ENCODE peak calls at places on chromosomes 7 and 10, in five cellular contexts. One of them, this sample, is unnamed.
A peak's percentile ranks its signal among the peaks of the same experiment; 100 is the strongest.

GRCh38 chr10:13527864-13528137 is 1.0 kb downstream of the BEND7 start:
- DNase-seq in upper lobe of right lung: no peak
- DNase-seq in BE2C: no peak
- DNase-seq in colonic mucosa: no peak
- DNase-seq in fibroblast of lung: no peak
- DNase-seq in this sample: no peak

GRCh38 chr10:30820282-30820991 is 190.9 kb upstream of the LYZL2 start:
- DNase-seq in upper lobe of right lung: no peak
- DNase-seq in BE2C: no peak
- DNase-seq in colonic mucosa: no peak
- DNase-seq in fibroblast of lung: peak; percentile 96
- DNase-seq in this sample: no peak

GRCh38 chr7:26061340-26062239 is 90.4 kb upstream of the NFE2L3 start:
- DNase-seq in upper lobe of right lung: peak; percentile 75
- DNase-seq in BE2C: peak; percentile 61
- DNase-seq in colonic mucosa: peak; percentile 88
- DNase-seq in fibroblast of lung: peak; percentile 8
- DNase-seq in this sample: peak; percentile 85

GRCh38 chr7:128919241-128919640 is 8.7 kb upstream of the KCP start:
- DNase-seq in upper lobe of right lung: peak; percentile 48
- DNase-seq in BE2C: no peak
- DNase-seq in colonic mucosa: no peak
- DNase-seq in fibroblast of lung: no peak
- DNase-seq in this sample: no peak

GRCh38 chr10:88207121-88207546 is 343.7 kb downstream of the PTEN start:
- DNase-seq in upper lobe of right lung: no peak
- DNase-seq in BE2C: no peak
- DNase-seq in colonic mucosa: no peak
- DNase-seq in fibroblast of lung: no peak
- DNase-seq in this sample: no peak

GRCh38 chr10:58348571-58349033 is 13.8 kb downstream of the UBE2D1 start:
- DNase-seq in upper lobe of right lung: no peak
- DNase-seq in BE2C: no peak
- DNase-seq in colonic mucosa: no peak
- DNase-seq in fibroblast of lung: no peak
- DNase-seq in this sample: no peak

GRCh38 chr7:49500741-49501140 is 272.7 kb upstream of the VWC2 start:
- DNase-seq in upper lobe of right lung: no peak
- DNase-seq in BE2C: no peak
- DNase-seq in colonic mucosa: no peak
- DNase-seq in fibroblast of lung: no peak
- DNase-seq in this sample: no peak

GRCh38 chr10:113126506-113127192 is 176.6 kb downstream of the TCF7L2 start:
- DNase-seq in upper lobe of right lung: peak; percentile 86
- DNase-seq in BE2C: peak; percentile 87
- DNase-seq in colonic mucosa: peak; percentile 65
- DNase-seq in fibroblast of lung: peak; percentile 75
- DNase-seq in this sample: peak; percentile 75

GRCh38 chr10:13839430-13839986 is 252.7 kb downstream of the PRPF18 start:
- DNase-seq in upper lobe of right lung: no peak
- DNase-seq in BE2C: no peak
- DNase-seq in colonic mucosa: no peak
- DNase-seq in fibroblast of lung: peak; percentile 92
- DNase-seq in this sample: no peak

GRCh38 chr7:105945848-105946247 is 17.2 kb upstream of the CDHR3 start:
- DNase-seq in upper lobe of right lung: no peak
- DNase-seq in BE2C: no peak
- DNase-seq in colonic mucosa: no peak
- DNase-seq in fibroblast of lung: no peak
- DNase-seq in this sample: no peak

GRCh38 chr10:22643696-22644621 is 70.4 kb downstream of the PIP4K2A start:
- DNase-seq in upper lobe of right lung: no peak
- DNase-seq in BE2C: no peak
- DNase-seq in colonic mucosa: no peak
- DNase-seq in fibroblast of lung: no peak
- DNase-seq in this sample: no peak

GRCh38 chr7:156823441-156823840 is 69.5 kb downstream of the LMBR1 start:
- DNase-seq in upper lobe of right lung: no peak
- DNase-seq in BE2C: no peak
- DNase-seq in colonic mucosa: no peak
- DNase-seq in fibroblast of lung: no peak
- DNase-seq in this sample: no peak

GRCh38 chr10:124264711-124265390 is 153.9 kb downstream of the OAT start:
- DNase-seq in upper lobe of right lung: peak; percentile 51
- DNase-seq in BE2C: no peak
- DNase-seq in colonic mucosa: no peak
- DNase-seq in fibroblast of lung: no peak
- DNase-seq in this sample: no peak

GRCh38 chr10:113047605-113047962 is 97.5 kb downstream of the TCF7L2 start:
- DNase-seq in upper lobe of right lung: no peak
- DNase-seq in BE2C: no peak
- DNase-seq in colonic mucosa: no peak
- DNase-seq in fibroblast of lung: peak; percentile 81
- DNase-seq in this sample: no peak

GRCh38 chr10:90222372-90222771 is 521.0 kb downstream of the KIF20B start:
- DNase-seq in upper lobe of right lung: no peak
- DNase-seq in BE2C: no peak
- DNase-seq in colonic mucosa: no peak
- DNase-seq in fibroblast of lung: peak; percentile 88
- DNase-seq in this sample: no peak

GRCh38 chr10:89535185-89536012 is at the start of gene SLC16A12:
- DNase-seq in upper lobe of right lung: peak; percentile 68
- DNase-seq in BE2C: peak; percentile 26
- DNase-seq in colonic mucosa: no peak
- DNase-seq in fibroblast of lung: peak; percentile 29
- DNase-seq in this sample: no peak

GRCh38 chr10:110410329-110411046 is 87.2 kb upstream of the DUSP5 start:
- DNase-seq in upper lobe of right lung: no peak
- DNase-seq in BE2C: no peak
- DNase-seq in colonic mucosa: peak; percentile 76
- DNase-seq in fibroblast of lung: peak; percentile 99
- DNase-seq in this sample: peak; percentile 76

GRCh38 chr10:62384057-62384446 is 9.9 kb downstream of the ZNF365 start:
- DNase-seq in upper lobe of right lung: no peak
- DNase-seq in BE2C: no peak
- DNase-seq in colonic mucosa: no peak
- DNase-seq in fibroblast of lung: peak; percentile 98
- DNase-seq in this sample: no peak

GRCh38 chr7:133978502-133979295 is 148.4 kb upstream of the LRGUK start:
- DNase-seq in upper lobe of right lung: no peak
- DNase-seq in BE2C: no peak
- DNase-seq in colonic mucosa: no peak
- DNase-seq in fibroblast of lung: no peak
- DNase-seq in this sample: no peak

GRCh38 chr7:23185980-23186379 is 4.1 kb downstream of the NUP42 start:
- DNase-seq in upper lobe of right lung: no peak
- DNase-seq in BE2C: no peak
- DNase-seq in colonic mucosa: no peak
- DNase-seq in fibroblast of lung: no peak
- DNase-seq in this sample: no peak

GRCh38 chr10:25455980-25456567 is 281.3 kb downstream of the GPR158 start:
- DNase-seq in upper lobe of right lung: no peak
- DNase-seq in BE2C: no peak
- DNase-seq in colonic mucosa: no peak
- DNase-seq in fibroblast of lung: no peak
- DNase-seq in this sample: no peak

GRCh38 chr7:21368317-21368716 is 59.6 kb upstream of the SP4 start:
- DNase-seq in upper lobe of right lung: no peak
- DNase-seq in BE2C: no peak
- DNase-seq in colonic mucosa: no peak
- DNase-seq in fibroblast of lung: no peak
- DNase-seq in this sample: no peak

GRCh38 chr10:124649209-124649608 is 95.0 kb downstream of the FAM53B start:
- DNase-seq in upper lobe of right lung: no peak
- DNase-seq in BE2C: peak; percentile 64
- DNase-seq in colonic mucosa: no peak
- DNase-seq in fibroblast of lung: no peak
- DNase-seq in this sample: no peak

GRCh38 chr10:70328987-70329386 is 45.2 kb upstream of the NPFFR1 start:
- DNase-seq in upper lobe of right lung: no peak
- DNase-seq in BE2C: no peak
- DNase-seq in colonic mucosa: no peak
- DNase-seq in fibroblast of lung: peak; percentile 26
- DNase-seq in this sample: no peak

GRCh38 chr10:125629758-125630376 is 53.1 kb downstream of the TEX36 start:
- DNase-seq in upper lobe of right lung: no peak
- DNase-seq in BE2C: no peak
- DNase-seq in colonic mucosa: no peak
- DNase-seq in fibroblast of lung: peak; percentile 35
- DNase-seq in this sample: no peak

GRCh38 chr10:19204239-19204917 is 155.8 kb downstream of the MALRD1 start:
- DNase-seq in upper lobe of right lung: no peak
- DNase-seq in BE2C: no peak
- DNase-seq in colonic mucosa: no peak
- DNase-seq in fibroblast of lung: peak; percentile 69
- DNase-seq in this sample: no peak

DNA sequence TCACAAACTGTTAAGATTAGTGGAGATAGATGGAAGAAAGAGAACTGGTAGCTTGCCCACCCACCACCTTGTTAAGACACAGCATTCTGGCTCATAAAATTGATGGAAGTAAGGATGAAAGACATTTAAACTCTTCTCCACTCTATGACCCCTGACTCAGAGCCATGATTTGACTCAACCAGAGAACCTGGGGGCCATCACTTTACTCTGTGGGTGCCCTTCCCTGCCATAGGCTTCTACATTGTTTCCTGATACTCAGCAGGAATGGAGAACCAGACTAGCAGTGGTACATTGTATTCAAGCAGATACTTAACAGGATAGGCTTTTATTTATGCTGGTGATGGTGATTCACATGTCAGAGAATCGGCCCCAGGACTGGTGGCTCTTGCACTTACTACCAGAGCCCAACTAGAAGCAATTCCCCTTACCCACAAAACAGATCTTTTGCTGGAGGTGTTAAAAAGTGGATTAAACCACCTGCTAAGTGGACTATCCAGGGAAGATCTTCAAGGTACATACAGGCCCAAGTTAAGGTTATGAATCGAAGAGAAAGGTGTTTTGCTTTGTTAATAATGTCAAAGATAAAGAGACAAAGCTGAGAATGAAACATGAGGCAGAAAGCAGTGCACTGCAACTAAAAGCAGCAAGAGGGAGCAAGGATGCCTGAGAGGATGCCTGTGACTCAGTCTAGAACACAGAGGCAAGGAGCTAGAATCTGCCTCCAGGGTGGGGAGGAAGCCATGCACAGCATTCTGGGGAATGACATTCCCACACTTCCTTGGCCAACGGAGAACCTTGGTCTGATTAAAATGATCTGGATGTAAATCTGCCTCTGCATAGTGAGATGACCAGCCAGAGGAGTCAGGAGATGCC is 36.0 kb upstream of the GLI3 start:
- DNase-seq in upper lobe of right lung: no peak
- DNase-seq in BE2C: no peak
- DNase-seq in colonic mucosa: no peak
- DNase-seq in fibroblast of lung: peak; percentile 50
- DNase-seq in this sample: no peak
- TF ChIP-seq CTCF in upper lobe of right lung: peak; percentile 18
- TF ChIP-seq CTCF in BE2C: no peak
- TF ChIP-seq CTCF in colonic mucosa: no peak
- TF ChIP-seq CTCF in fibroblast of lung: peak; percentile 61
- TF ChIP-seq CTCF in this sample: no peak

GRCh38 chr7:51307811-51308737 is 8.5 kb downstream of the COBL start:
- DNase-seq in upper lobe of right lung: no peak
- DNase-seq in BE2C: no peak
- DNase-seq in colonic mucosa: no peak
- DNase-seq in fibroblast of lung: peak; percentile 32
- DNase-seq in this sample: no peak
- H3K27me3 ChIP-seq in upper lobe of right lung: no peaks in the 10 kb centered on the region
- H3K27me3 ChIP-seq in BE2C: peaks cover 7% of the 10 kb centered on the region
- H3K27me3 ChIP-seq in colonic mucosa: no peaks in the 10 kb centered on the region
- H3K27me3 ChIP-seq in fibroblast of lung: no peaks in the 10 kb centered on the region
- H3K27me3 ChIP-seq in this sample: no peaks in the 10 kb centered on the region

GRCh38 chr7:55624813-55625212 is 52.5 kb upstream of the VOPP1 start:
- DNase-seq in upper lobe of right lung: no peak
- DNase-seq in BE2C: no peak
- DNase-seq in colonic mucosa: no peak
- DNase-seq in fibroblast of lung: no peak
- DNase-seq in this sample: no peak
- H3K9me3 ChIP-seq in upper lobe of right lung: no peaks in the 10 kb centered on the region
- H3K9me3 ChIP-seq in BE2C: no peaks in the 10 kb centered on the region
- H3K9me3 ChIP-seq in colonic mucosa: no peaks in the 10 kb centered on the region
- H3K9me3 ChIP-seq in fibroblast of lung: no peaks in the 10 kb centered on the region
- H3K9me3 ChIP-seq in this sample: peaks cover 15% of the 10 kb centered on the region

GRCh38 chr7:144786522-144786921 is 49.3 kb downstream of the TPK1 start:
- DNase-seq in upper lobe of right lung: no peak
- DNase-seq in BE2C: no peak
- DNase-seq in colonic mucosa: no peak
- DNase-seq in fibroblast of lung: no peak
- DNase-seq in this sample: no peak
- TF ChIP-seq CTCF in upper lobe of right lung: no peak
- TF ChIP-seq CTCF in BE2C: no peak
- TF ChIP-seq CTCF in colonic mucosa: no peak
- TF ChIP-seq CTCF in fibroblast of lung: no peak
- TF ChIP-seq CTCF in this sample: no peak

GRCh38 chr10:96397902-96398301 is 39.1 kb upstream of the OPALIN start:
- DNase-seq in upper lobe of right lung: no peak
- DNase-seq in BE2C: no peak
- DNase-seq in colonic mucosa: no peak
- DNase-seq in fibroblast of lung: no peak
- DNase-seq in this sample: no peak
- H3K27me3 ChIP-seq in upper lobe of right lung: no peaks in the 10 kb centered on the region
- H3K27me3 ChIP-seq in BE2C: peaks cover 16% of the 10 kb centered on the region
- H3K27me3 ChIP-seq in colonic mucosa: peaks cover 9% of the 10 kb centered on the region
- H3K27me3 ChIP-seq in fibroblast of lung: peaks cover 7% of the 10 kb centered on the region
- H3K27me3 ChIP-seq in this sample: peaks cover 39% of the 10 kb centered on the region

GRCh38 chr7:159329979-159330378 is 185.3 kb upstream of the VIPR2 start:
- DNase-seq in upper lobe of right lung: no peak
- DNase-seq in BE2C: no peak
- DNase-seq in colonic mucosa: no peak
- DNase-seq in fibroblast of lung: no peak
- DNase-seq in this sample: no peak
- H3K9me3 ChIP-seq in upper lobe of right lung: peaks cover 11% of the 10 kb centered on the region
- H3K9me3 ChIP-seq in BE2C: no peaks in the 10 kb centered on the region
- H3K9me3 ChIP-seq in colonic mucosa: no peaks in the 10 kb centered on the region
- H3K9me3 ChIP-seq in fibroblast of lung: no peaks in the 10 kb centered on the region
- H3K9me3 ChIP-seq in this sample: peaks cover 34% of the 10 kb centered on the region

This sample was measured in stomach.